ENCODE peak calls at places on chromosome 4, in eight cellular contexts. V is ovary, F is K562, H is uterus, L is spleen, U is testis, K is sigmoid colon, T is tibial nerve. Q is an unnamed sample.

GRCh38 chr4:15551740-15552446 is 82.2 kb downstream of the CC2D2A start:
- DNase-seq in F (no peak), K (no peak), U (no peak), T (no peak), L (no peak), H (no peak), V (no peak), Q (no peak)

GRCh38 chr4:44522761-44523445 is 74.3 kb upstream of the KCTD8 start:
- DNase-seq in K (no peak), U (no peak), L (no peak), V (no peak), T (no peak), F (no peak), H (no peak), Q (no peak)

GRCh38 chr4:86496094-86497060 is 97.7 kb upstream of the PTPN13 start:
- DNase-seq in F (peak; percentile 51), U (peak; percentile 45), V (peak; percentile 39), L (no peak), K (no peak), T (no peak), H (peak; percentile 34), Q (peak; percentile 68)

GRCh38 chr4:183999435-183999834 is 94.3 kb downstream of the STOX2 start:
- DNase-seq in K (no peak), V (no peak), T (no peak), U (no peak), F (no peak), L (no peak), H (no peak), Q (no peak)

GRCh38 chr4:137644201-137644600 is 111.9 kb upstream of the PCDH18 start:
- DNase-seq in L (no peak), H (no peak), F (no peak), V (no peak), K (no peak), T (no peak), U (no peak), Q (no peak)

GRCh38 chr4:53596901-53597300 is 5.6 kb upstream of the LNX1 start:
- DNase-seq in F (no peak), L (no peak), K (no peak), V (no peak), U (no peak), H (no peak), T (no peak), Q (no peak)

GRCh38 chr4:140163029-140163810 is 9.2 kb upstream of the MAML3 start:
- DNase-seq in T (no peak), U (peak; percentile 58), H (peak; percentile 38), L (no peak), V (peak; percentile 64), F (no peak), K (no peak), Q (no peak)

GRCh38 chr4:184755278-184755677 is 21.4 kb upstream of the CENPU start:
- DNase-seq in F (no peak), L (no peak), K (no peak), U (no peak), H (peak; percentile 35), T (no peak), V (no peak), Q (no peak)

GRCh38 chr4:138235419-138235952 is 6.7 kb downstream of the SLC7A11 start:
- DNase-seq in T (no peak), U (no peak), K (no peak), F (peak; percentile 29), L (no peak), H (no peak), V (no peak), Q (peak; percentile 79)

GRCh38 chr4:73836373-73837269 is at the start of gene CXCL6:
- DNase-seq in F (no peak), H (no peak), T (peak; percentile 12), L (peak; percentile 84), U (peak; percentile 21), K (peak; percentile 71), V (no peak), Q (no peak)

GRCh38 chr4:7399433-7400234 is 35.1 kb downstream of the PSAPL1 start:
- DNase-seq in T (no peak), K (peak; percentile 42), L (peak; percentile 24), V (peak; percentile 5), F (no peak), H (peak; percentile 6), U (peak; percentile 7), Q (no peak)

GRCh38 chr4:54484361-54484760 is 173.4 kb upstream of the KIT start:
- DNase-seq in V (no peak), L (no peak), F (no peak), K (no peak), T (no peak), H (no peak), U (no peak), Q (no peak)

GRCh38 chr4:74157116-74157742 is 689 bp upstream of the MTHFD2L start:
- DNase-seq in H (no peak), K (no peak), L (no peak), V (no peak), U (no peak), F (peak; percentile 11), T (no peak), Q (no peak)

GRCh38 chr4:159227984-159228383 is 125.1 kb downstream of the RAPGEF2 start:
- DNase-seq in V (peak; percentile 47), F (no peak), H (peak; percentile 44), K (peak; percentile 81), T (peak; percentile 35), U (peak; percentile 70), L (peak; percentile 76), Q (no peak)

GRCh38 chr4:96736352-96736889 is 896.5 kb downstream of the PDHA2 start:
- DNase-seq in K (no peak), L (no peak), U (no peak), F (no peak), V (no peak), T (no peak), H (no peak), Q (no peak)

GRCh38 chr4:151624606-151625565 is 135.9 kb downstream of the GATB start:
- DNase-seq in T (peak; percentile 29), V (peak; percentile 67), H (peak; percentile 48), K (no peak), F (no peak), L (no peak), U (peak; percentile 20), Q (no peak)

GRCh38 chr4:39770969-39771724 is 73.2 kb downstream of the UBE2K start:
- DNase-seq in L (no peak), K (no peak), F (no peak), U (peak; percentile 33), H (no peak), V (no peak), T (no peak), Q (no peak)

DNA sequence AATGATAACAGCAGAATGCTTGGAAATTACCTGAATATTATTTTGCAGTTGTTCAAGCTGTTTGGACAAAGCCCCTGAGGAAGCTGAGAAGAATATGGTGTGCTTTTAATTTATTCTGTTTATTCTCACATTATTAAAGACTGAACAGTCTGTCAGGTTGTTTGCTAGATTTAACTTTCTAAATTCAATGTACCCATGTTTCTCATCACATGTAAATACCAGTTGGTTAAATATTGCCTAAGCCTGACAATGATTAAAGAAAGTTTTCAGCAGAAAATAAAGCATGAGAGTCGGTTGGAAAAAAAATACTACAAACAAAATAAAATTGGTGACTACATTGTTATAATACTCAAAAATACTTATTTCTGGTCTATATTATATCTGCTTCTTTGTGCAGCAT is 1974.7 kb downstream of the ARAP2 start:
- DNase-seq in T (no peak), H (no peak), V (no peak), U (no peak), F (no peak), K (no peak), L (no peak), Q (no peak)
- TF ChIP-seq POLR2A in T (no peak), H (no peak), V (no peak), U (no peak), F (no peak), K (no peak), L (no peak), Q (no peak)

DNA sequence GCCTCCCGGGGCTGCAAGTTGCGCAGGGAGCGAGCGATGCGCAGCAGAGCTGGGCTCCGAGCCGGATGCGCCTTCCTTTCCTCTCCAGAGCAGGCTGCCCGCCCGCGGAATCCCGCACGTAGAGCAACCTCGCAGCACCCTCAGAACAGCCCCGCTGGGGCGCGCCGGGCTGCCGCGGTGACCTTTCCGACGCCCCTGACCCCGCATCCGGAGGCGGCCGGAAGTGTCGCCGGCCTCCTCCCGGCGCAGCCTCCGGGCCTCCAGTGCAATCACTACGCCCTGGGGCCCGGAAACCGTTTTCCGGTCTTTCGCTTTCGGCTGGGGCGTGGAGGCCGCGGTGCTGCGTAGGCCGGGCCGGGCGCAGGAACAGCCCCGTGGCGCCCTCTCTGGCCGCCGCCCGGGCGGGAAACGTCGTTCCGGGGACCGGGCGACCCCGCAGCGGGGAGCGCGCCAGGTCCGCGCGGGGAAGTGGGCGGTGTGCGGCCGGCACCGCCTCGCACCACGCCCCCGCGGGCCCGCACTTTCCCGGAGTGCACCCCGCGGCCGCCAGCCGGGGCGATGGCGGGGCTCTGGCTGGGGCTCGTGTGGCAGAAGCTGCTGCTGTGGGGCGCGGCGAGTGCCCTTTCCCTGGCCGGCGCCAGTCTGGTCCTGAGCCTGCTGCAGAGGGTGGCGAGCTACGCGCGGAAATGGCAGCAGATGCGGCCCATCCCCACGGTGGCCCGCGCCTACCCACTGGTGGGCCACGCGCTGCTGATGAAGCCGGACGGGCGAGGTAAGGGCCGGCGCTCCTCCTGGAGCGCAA is at the start of gene CYP4V2:
- DNase-seq in H (peak; percentile 81), F (peak; percentile 89), U (peak; percentile 80), K (peak; percentile 91), V (peak; percentile 87), L (peak; percentile 96), T (peak; percentile 58), Q (peak; percentile 87)
- TF ChIP-seq POLR2A in H (peak; percentile 60), F (peak; percentile 86), U (no peak), K (no peak), V (peak; percentile 57), L (no peak), T (peak; percentile 64), Q (peak; percentile 61)

DNA sequence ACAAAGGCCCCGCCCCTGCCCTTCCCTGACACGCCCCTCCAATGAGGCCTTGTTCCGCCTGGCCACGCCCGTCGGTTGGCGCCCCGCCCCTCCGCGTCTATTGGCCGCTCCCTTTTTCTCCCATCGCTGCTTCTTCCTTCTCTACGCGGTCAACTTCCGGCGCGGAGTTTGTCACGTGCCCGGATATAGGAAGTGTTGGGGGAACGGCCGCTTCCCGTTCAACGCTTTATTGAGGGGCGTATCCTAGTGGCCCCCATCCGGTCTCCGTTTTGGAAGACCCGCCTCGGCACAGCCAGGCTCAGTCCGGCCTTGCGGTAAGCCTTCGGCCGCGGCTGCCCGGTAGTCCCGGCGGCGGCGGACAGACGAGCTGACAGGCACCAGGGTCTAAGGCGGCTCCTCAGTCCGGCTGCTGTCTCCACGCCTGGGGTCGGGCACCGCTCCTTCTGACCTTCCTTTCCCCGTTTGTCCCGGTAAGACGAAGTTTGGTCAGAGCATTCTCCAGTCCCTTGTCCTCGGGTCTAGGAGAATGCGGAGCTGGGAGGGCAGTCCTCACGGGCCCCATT is at the start of gene EXOC1:
- DNase-seq in F (peak; percentile 93), K (peak; percentile 99), L (peak; percentile 99), U (peak; percentile 99), H (peak; percentile 99), V (peak; percentile 99), T (peak; percentile 98), Q (peak; percentile 97)
- TF ChIP-seq POLR2A in F (peak; percentile 89), K (peak; percentile 32), L (no peak), U (no peak), H (peak; percentile 62), V (peak; percentile 38), T (no peak), Q (peak; percentile 71)

DNA sequence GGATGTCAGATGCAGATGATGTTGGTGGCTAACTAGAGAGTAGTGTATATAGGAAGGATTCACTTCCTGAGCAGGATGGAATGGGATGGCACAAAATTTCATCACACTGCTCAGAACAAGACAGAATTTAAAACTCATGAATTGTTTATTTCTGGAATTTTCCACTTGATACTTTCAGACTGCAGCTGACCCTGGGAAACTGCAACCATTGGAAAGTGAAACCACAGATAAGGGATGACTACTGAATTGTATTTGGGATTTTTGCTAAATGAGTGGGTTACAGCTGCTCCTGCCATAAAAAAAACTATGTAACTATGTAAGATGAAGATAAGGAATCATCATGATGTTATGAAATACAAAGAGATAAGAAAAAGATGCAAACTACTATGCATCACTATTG is 51.4 kb downstream of the NPY5R start:
- DNase-seq in V (no peak), L (no peak), F (no peak), K (no peak), T (no peak), H (no peak), U (peak; percentile 44), Q (no peak)
- TF ChIP-seq POLR2A in V (no peak), L (no peak), F (no peak), K (no peak), T (no peak), H (no peak), U (no peak), Q (no peak)

Q was measured in erythroblast.